ENCODE peak calls at places on chromosomes 3 and 15, in eight cellular contexts. W, B, J, R, D, E, F and P are unnamed samples. For H3K4me1, the result is how much of the 10 kb centered on the place peaks cover.

GRCh38 chr3:18951333-18951732 is 197.0 kb upstream of the KCNH8 start:
- DNase-seq in W (no peak), B (no peak), J (no peak), R (no peak), D (no peak), E (no peak), F (no peak), P (no peak)

GRCh38 chr15:40306371-40306770 is 1.4 kb downstream of the PLCB2 start:
- DNase-seq in W (no peak), B (no peak), J (no peak), R (no peak), D (no peak), E (no peak), F (no peak), P (peak)

GRCh38 chr3:128297401-128298138 is 144.3 kb downstream of the EEFSEC start:
- DNase-seq in W (peak), B (no peak), J (no peak), R (peak), D (no peak), E (no peak), F (peak), P (no peak)

GRCh38 chr15:29312387-29312786 is 42.8 kb upstream of the NSMCE3 start:
- DNase-seq in W (no peak), B (no peak), J (no peak), R (no peak), D (no peak), E (no peak), F (no peak), P (no peak)

GRCh38 chr15:75067123-75067854 is 43.9 kb downstream of the PPCDC start:
- DNase-seq in W (no peak), B (no peak), J (no peak), R (no peak), D (no peak), E (no peak), F (no peak), P (no peak)

GRCh38 chr3:184040010-184040409 is 8.5 kb downstream of the HTR3D start:
- DNase-seq in W (peak), B (peak), J (no peak), R (no peak), D (no peak), E (peak), F (peak), P (no peak)

GRCh38 chr3:174168026-174168425 is 691.1 kb upstream of the NAALADL2 start:
- DNase-seq in W (no peak), B (no peak), J (no peak), R (no peak), D (no peak), E (no peak), F (no peak), P (no peak)

GRCh38 chr15:41429003-41429890 is 12.4 kb downstream of the RTF1 start:
- DNase-seq in W (no peak), B (no peak), J (no peak), R (no peak), D (no peak), E (no peak), F (no peak), P (no peak)

GRCh38 chr3:8443829-8444791 is 57.5 kb upstream of the LMCD1 start:
- DNase-seq in W (peak), B (peak), J (no peak), R (peak), D (peak), E (peak), F (peak), P (peak)

GRCh38 chr3:194318511-194319161 is 32.5 kb downstream of the CPN2 start:
- DNase-seq in W (no peak), B (no peak), J (no peak), R (no peak), D (no peak), E (no peak), F (no peak), P (no peak)

GRCh38 chr15:58273104-58273503 is 134.9 kb downstream of the AQP9 start:
- DNase-seq in W (no peak), B (no peak), J (no peak), R (no peak), D (no peak), E (no peak), F (no peak), P (no peak)

GRCh38 chr15:48592221-48592731 is 53.2 kb downstream of the FBN1 start:
- DNase-seq in W (no peak), B (no peak), J (no peak), R (no peak), D (no peak), E (no peak), F (no peak), P (no peak)

GRCh38 chr3:106578911-106579310 is 710.1 kb upstream of the CBLB start:
- DNase-seq in W (no peak), B (no peak), J (no peak), R (no peak), D (no peak), E (no peak), F (no peak), P (no peak)

GRCh38 chr15:101523560-101523940 is 34.0 kb upstream of the PCSK6 start:
- DNase-seq in W (no peak), B (no peak), J (no peak), R (no peak), D (no peak), E (no peak), F (no peak), P (no peak)

GRCh38 chr15:68829068-68829467 is 8.4 kb upstream of the ANP32A start:
- DNase-seq in W (no peak), B (peak), J (peak), R (no peak), D (no peak), E (peak), F (no peak), P (no peak)

GRCh38 chr3:99544819-99545281 is 93.5 kb upstream of the COL8A1 start:
- DNase-seq in W (no peak), B (no peak), J (no peak), R (no peak), D (peak), E (no peak), F (peak), P (no peak)

GRCh38 chr3:23094890-23095462 is 108.2 kb upstream of the UBE2E2 start:
- DNase-seq in W (no peak), B (peak), J (no peak), R (no peak), D (no peak), E (no peak), F (no peak), P (no peak)

GRCh38 chr15:43253431-43254403 is 13.0 kb downstream of the TGM5 start:
- DNase-seq in W (no peak), B (no peak), J (peak), R (peak), D (no peak), E (no peak), F (peak), P (peak)

GRCh38 chr3:21314688-21315087 is 436.3 kb downstream of the ZNF385D start:
- DNase-seq in W (no peak), B (no peak), J (no peak), R (no peak), D (no peak), E (no peak), F (no peak), P (no peak)

GRCh38 chr3:139574026-139574947 is 34.7 kb upstream of the RBP1 start:
- DNase-seq in W (no peak), B (no peak), J (no peak), R (no peak), D (peak), E (no peak), F (peak), P (no peak)

GRCh38 chr3:99601493-99601892 is 36.9 kb upstream of the COL8A1 start:
- DNase-seq in W (no peak), B (no peak), J (no peak), R (no peak), D (no peak), E (no peak), F (no peak), P (no peak)

GRCh38 chr3:132626955-132627354 is 29.9 kb downstream of the ACKR4 start:
- DNase-seq in W (peak), B (no peak), J (no peak), R (no peak), D (no peak), E (no peak), F (no peak), P (peak)

GRCh38 chr15:93997071-93997658 is 234.2 kb upstream of the MCTP2 start:
- DNase-seq in W (no peak), B (peak), J (no peak), R (no peak), D (no peak), E (peak), F (no peak), P (no peak)

GRCh38 chr3:134074001-134074789 is 44.5 kb upstream of the SLCO2A1 start:
- DNase-seq in W (no peak), B (no peak), J (no peak), R (peak), D (no peak), E (no peak), F (no peak), P (peak)

GRCh38 chr3:123723527-123724168 is 138.8 kb upstream of the HACD2 start:
- DNase-seq in W (peak), B (peak), J (peak), R (peak), D (peak), E (peak), F (peak), P (no peak)

GRCh38 chr15:25684521-25685215 is 178.5 kb downstream of the ATP10A start:
- DNase-seq in W (no peak), B (no peak), J (no peak), R (no peak), D (peak), E (no peak), F (no peak), P (peak)

GRCh38 chr3:190721330-190721729 is 141.2 kb downstream of the GMNC start:
- DNase-seq in W (no peak), B (no peak), J (no peak), R (no peak), D (no peak), E (no peak), F (no peak), P (no peak)

GRCh38 chr3:139811331-139811730 is 123.7 kb upstream of the CLSTN2 start:
- DNase-seq in W (no peak), B (no peak), J (no peak), R (no peak), D (no peak), E (no peak), F (no peak), P (no peak)

GRCh38 chr3:100802126-100802525 is 92.8 kb downstream of the TFG start:
- DNase-seq in W (no peak), B (no peak), J (no peak), R (no peak), D (no peak), E (no peak), F (no peak), P (no peak)

GRCh38 chr3:195760345-195760983 is 39.7 kb downstream of the MUC20 start:
- DNase-seq in W (no peak), B (no peak), J (no peak), R (no peak), D (no peak), E (no peak), F (no peak), P (no peak)

GRCh38 chr3:105332961-105333360 is 33.7 kb upstream of the ALCAM start:
- DNase-seq in W (no peak), B (no peak), J (no peak), R (no peak), D (no peak), E (no peak), F (no peak), P (no peak)

GRCh38 chr3:123347691-123348264 is 101.1 kb downstream of the ADCY5 start:
- DNase-seq in W (no peak), B (no peak), J (no peak), R (no peak), D (no peak), E (no peak), F (no peak), P (peak)

GRCh38 chr3:53890726-53891499 is 746 bp downstream of the SELENOK start:
- DNase-seq in W (no peak), B (peak), J (peak), R (no peak), D (peak), E (peak), F (peak), P (no peak)

GRCh38 chr3:28467414-28467813 is 118.8 kb upstream of the AZI2 start:
- DNase-seq in W (no peak), B (no peak), J (no peak), R (no peak), D (no peak), E (no peak), F (no peak), P (no peak)

GRCh38 chr3:123138819-123139517 is 62.8 kb upstream of the SEC22A start:
- DNase-seq in W (no peak), B (no peak), J (no peak), R (no peak), D (no peak), E (no peak), F (no peak), P (no peak)

DNA sequence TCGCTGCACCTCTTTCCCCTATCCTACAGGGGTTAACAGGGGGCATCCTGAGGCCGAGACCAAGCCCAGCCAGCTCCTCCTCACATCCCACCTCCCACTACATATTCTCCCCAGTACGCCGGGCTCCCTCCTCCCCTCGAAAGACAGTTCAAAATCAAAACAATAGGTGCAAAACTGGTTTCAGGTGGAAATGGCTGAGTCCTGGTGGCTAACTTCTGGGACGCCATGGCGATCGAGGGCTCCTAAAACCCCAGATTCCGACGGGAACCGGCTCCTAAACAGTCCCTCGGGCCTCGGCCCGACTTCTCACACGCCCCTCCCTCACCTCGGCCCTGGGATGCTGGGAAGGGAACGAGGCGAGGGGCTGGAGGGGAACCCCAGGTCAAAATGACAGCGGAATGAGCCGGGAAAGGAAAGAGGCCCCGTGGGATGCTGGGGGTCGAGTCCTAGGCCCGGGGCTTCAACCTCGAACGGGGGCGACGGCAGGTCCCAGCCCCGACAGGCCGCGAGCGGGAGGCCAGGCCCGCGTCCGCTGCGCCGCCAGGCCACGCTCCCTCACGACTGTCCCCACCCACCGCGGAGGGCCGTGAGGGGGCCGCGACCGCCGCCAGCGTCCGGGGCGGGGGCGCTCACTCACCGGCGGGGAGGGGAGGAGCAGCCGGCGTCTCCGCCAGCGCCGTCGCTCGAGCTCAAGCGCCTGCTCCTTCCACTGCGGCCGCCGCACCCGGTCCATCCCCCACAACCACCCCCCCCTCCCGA is 475 bp downstream of the TMCC1 start:
- DNase-seq in W (peak), B (peak), J (peak), R (peak), D (peak), E (peak), F (no peak), P (no peak)
- TF ChIP-seq CTCF in W (peak), B (no peak), J (no peak), R (no peak), D (no peak), E (no peak), F (no peak), P (no peak)

GRCh38 chr3:136334209-136334608 is 84.1 kb downstream of the PCCB start:
- DNase-seq in W (no peak), B (no peak), J (no peak), R (no peak), D (no peak), E (no peak), F (no peak), P (no peak)

GRCh38 chr3:136329593-136329992 is 79.5 kb downstream of the PCCB start:
- DNase-seq in W (no peak), B (no peak), J (no peak), R (no peak), D (no peak), E (no peak), F (no peak), P (no peak)

GRCh38 chr3:136330900-136331299 is 80.8 kb downstream of the PCCB start:
- DNase-seq in W (no peak), B (no peak), J (no peak), R (no peak), D (no peak), E (no peak), F (no peak), P (no peak)

GRCh38 chr3:136332302-136332701 is 82.2 kb downstream of the PCCB start:
- DNase-seq in W (no peak), B (no peak), J (no peak), R (no peak), D (no peak), E (no peak), F (no peak), P (no peak)

DNA sequence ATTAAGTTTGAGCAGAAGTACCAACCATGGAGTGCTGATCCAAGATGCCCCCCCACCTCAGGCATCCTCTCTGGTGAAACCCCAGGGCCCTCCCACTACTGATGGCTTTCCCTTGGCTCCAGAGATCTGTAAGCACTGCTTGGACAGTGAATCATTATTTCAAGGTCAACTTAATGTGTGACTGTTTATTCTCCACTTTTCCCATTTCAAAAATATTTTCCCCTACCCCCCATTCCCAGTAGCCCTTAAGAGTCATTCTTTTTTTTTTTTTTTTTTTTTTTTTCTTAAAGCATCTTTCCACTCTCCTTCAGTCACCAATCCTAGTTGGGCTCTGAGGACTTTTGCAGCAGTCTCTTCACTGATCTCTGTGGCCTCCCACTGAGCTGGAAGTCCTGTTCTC is 82.6 kb downstream of the PCCB start:
- DNase-seq in W (no peak), B (no peak), J (no peak), R (no peak), D (no peak), E (no peak), F (no peak), P (no peak)
- H3K4me1 ChIP-seq in W (under half), B (under half), J (under half), R (under half), D (under half), E (under half), F (under half), P (under half)

DNA sequence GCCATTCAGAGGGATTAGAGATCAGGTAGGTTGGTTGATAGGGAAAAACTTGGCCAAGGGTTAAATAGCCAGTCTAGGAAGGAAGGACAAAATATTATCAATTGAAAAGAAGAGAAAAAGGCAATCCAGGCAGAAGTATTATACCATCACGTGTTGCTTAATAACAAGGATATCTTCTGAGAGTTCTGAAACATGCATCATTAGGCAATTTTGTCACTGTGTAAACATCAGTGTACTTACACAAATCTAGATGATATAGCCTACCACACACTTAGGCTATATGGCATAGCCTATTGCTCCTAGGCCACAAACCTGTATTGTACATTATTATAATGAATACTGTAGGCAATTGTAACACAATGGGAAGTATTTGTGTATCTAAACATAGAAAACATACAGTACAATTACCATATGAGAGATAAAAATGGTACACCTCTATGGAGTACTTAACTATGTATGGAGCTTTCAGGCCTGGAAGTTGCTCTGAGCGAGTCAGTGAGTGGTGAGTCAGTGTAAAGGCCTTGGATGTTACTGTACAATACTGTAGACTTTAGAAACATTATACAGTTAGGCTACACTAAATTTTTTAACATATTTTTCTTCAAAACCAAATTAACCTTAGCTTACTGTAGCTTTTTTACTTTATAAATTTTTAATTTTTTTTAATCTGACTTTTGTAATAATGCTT is 2.7 kb downstream of the TEX55 start:
- DNase-seq in W (no peak), B (no peak), J (no peak), R (no peak), D (no peak), E (no peak), F (no peak), P (no peak)
- H3K27ac ChIP-seq in W (no peak), B (peak), J (no peak), R (no peak), D (no peak), E (no peak), F (no peak), P (no peak)

GRCh38 chr3:111541391-111541790 is 606 bp upstream of the CD96 start:
- DNase-seq in W (no peak), B (no peak), J (no peak), R (no peak), D (no peak), E (no peak), F (no peak), P (no peak)

GRCh38 chr3:111538111-111538510 is 3.9 kb upstream of the CD96 start:
- DNase-seq in W (no peak), B (no peak), J (no peak), R (no peak), D (no peak), E (no peak), F (no peak), P (no peak)

GRCh38 chr3:111541911-111542483 is at the start of gene CD96:
- DNase-seq in W (no peak), B (no peak), J (peak), R (no peak), D (no peak), E (no peak), F (peak), P (no peak)

GRCh38 chr3:111538687-111539086 is 3.3 kb upstream of the CD96 start:
- DNase-seq in W (no peak), B (no peak), J (no peak), R (no peak), D (no peak), E (no peak), F (no peak), P (no peak)

DNA sequence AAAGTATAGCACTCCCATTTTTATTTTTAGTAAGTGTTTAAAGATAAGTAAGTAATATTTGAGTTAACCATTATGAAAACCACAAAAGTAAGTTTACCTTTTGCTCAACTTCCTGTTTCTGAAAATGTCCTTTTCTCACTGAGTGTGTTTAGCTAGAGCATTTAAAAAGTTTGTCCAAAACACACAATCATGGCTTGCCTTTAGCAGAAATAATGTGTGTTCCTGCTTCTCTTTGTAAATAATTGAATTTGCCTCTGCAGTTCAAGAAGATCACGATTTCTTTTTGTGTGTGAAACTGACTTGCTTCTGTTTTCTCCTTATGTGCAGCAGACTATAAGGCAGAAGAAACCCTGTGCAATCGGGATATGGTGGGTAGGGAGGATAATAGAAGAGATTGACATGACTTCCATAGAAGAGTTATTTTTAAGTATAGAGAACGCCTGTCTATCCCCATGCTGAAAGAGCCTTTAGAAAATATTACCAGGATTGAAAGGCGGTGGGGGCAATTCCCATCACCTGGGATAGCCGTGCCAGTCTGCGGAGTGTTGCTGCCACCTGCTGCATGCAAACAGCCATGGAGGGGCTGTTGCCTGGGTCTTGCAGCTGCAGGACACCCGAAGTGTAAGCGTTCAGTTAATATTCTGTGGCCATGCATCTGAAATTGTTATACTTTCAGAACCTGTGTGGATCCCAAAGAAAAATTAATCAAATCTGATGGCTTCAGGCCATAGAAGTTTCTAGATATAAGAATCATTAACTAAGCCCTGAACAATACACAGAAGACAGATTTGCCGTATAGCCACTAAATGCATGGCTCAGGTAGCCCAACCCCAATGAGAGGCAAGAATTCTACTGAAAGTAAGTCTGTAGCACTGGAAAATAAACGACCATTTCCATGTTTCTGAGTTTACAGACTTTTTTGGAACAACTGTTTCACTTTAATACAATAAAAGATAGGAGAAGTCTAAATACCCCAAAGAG is 2.4 kb upstream of the CD96 start:
- DNase-seq in W (peak), B (peak), J (peak), R (no peak), D (peak), E (peak), F (peak), P (peak)
- TF ChIP-seq CTCF in W (peak), B (peak), J (peak), R (no peak), D (peak), E (peak), F (peak), P (peak)